ENCODE peak calls at places on chromosomes 5 and 9, in four cellular contexts. X is HL-60, P is K562, E is GM12878. Y is an unnamed sample.

GRCh38 chr9:107751522-107752235 is 262.1 kb upstream of the KLF4 start:
- DNase-seq in X (no peak), P (peak), E (peak), Y (no peak)

GRCh38 chr5:107869459-107870115 is 198.8 kb upstream of the EFNA5 start:
- DNase-seq in X (no peak), P (no peak), E (no peak), Y (no peak)

GRCh38 chr5:147479431-147479830 is 30.4 kb downstream of the DPYSL3 start:
- DNase-seq in X (no peak), P (no peak), E (peak), Y (no peak)

GRCh38 chr9:136547508-136548215 is 1.8 kb upstream of the NOTCH1 start:
- DNase-seq in X (no peak), P (no peak), E (no peak), Y (no peak)

GRCh38 chr5:112554089-112554977 is 135.3 kb upstream of the EPB41L4A start:
- DNase-seq in X (no peak), P (no peak), E (no peak), Y (no peak)

GRCh38 chr5:21802869-21803490 is 1050.2 kb downstream of the CDH12 start:
- DNase-seq in X (no peak), P (peak), E (no peak), Y (no peak)

GRCh38 chr5:177366528-177367322 is 9.0 kb downstream of the RGS14 start:
- DNase-seq in X (no peak), P (peak), E (no peak), Y (no peak)

GRCh38 chr9:133420392-133420827 is 1.8 kb upstream of the ADAMTS13 start:
- DNase-seq in X (no peak), P (no peak), E (peak), Y (no peak)

GRCh38 chr9:134486127-134486995 is 155.2 kb upstream of the COL5A1 start:
- DNase-seq in X (no peak), P (no peak), E (no peak), Y (no peak)

GRCh38 chr9:110443878-110444245 is 106.2 kb upstream of the TXNDC8 start:
- DNase-seq in X (no peak), P (no peak), E (no peak), Y (no peak)

GRCh38 chr9:112841261-112841660 is 49.4 kb downstream of the SLC46A2 start:
- DNase-seq in X (no peak), P (no peak), E (no peak), Y (no peak)

GRCh38 chr9:123978981-123979380 is 32.6 kb upstream of the LHX2 start:
- DNase-seq in X (no peak), P (no peak), E (no peak), Y (no peak)

GRCh38 chr5:59188415-59189225 is 605.7 kb downstream of the RAB3C start:
- DNase-seq in X (peak), P (peak), E (no peak), Y (peak)

GRCh38 chr9:80561526-80561925 is 989.8 kb downstream of the TLE4 start:
- DNase-seq in X (no peak), P (no peak), E (no peak), Y (no peak)

GRCh38 chr9:35357116-35357515 is 132.8 kb upstream of the RUSC2 start:
- DNase-seq in X (no peak), P (no peak), E (no peak), Y (no peak)

GRCh38 chr9:127133739-127134167 is 11.3 kb upstream of the ANGPTL2 start:
- DNase-seq in X (no peak), P (no peak), E (no peak), Y (no peak)

GRCh38 chr9:114156311-114156657 is 947 bp downstream of the COL27A1 start:
- DNase-seq in X (no peak), P (no peak), E (no peak), Y (no peak)

GRCh38 chr9:122097679-122098315 is 4.7 kb upstream of the TTLL11 start:
- DNase-seq in X (peak), P (no peak), E (no peak), Y (no peak)

GRCh38 chr5:16536246-16536645 is 70.6 kb upstream of the ZNF622 start:
- DNase-seq in X (no peak), P (no peak), E (no peak), Y (no peak)

GRCh38 chr9:6153425-6153824 is 62.2 kb upstream of the IL33 start:
- DNase-seq in X (no peak), P (no peak), E (no peak), Y (no peak)

GRCh38 chr5:94613583-94613982 is 4.8 kb downstream of the KIAA0825 start:
- DNase-seq in X (no peak), P (peak), E (no peak), Y (no peak)

GRCh38 chr9:73269430-73270101 is 117.9 kb downstream of the ANXA1 start:
- DNase-seq in X (no peak), P (peak), E (no peak), Y (no peak)

GRCh38 chr9:107269681-107270080 is 13.4 kb upstream of the RAD23B start:
- DNase-seq in X (no peak), P (no peak), E (no peak), Y (no peak)

GRCh38 chr5:122942164-122942914 is 94.2 kb downstream of the PPIC start:
- DNase-seq in X (no peak), P (peak), E (no peak), Y (no peak)

GRCh38 chr5:57777174-57777581 is 294.6 kb upstream of the ACTBL2 start:
- DNase-seq in X (no peak), P (no peak), E (no peak), Y (no peak)

GRCh38 chr5:135359374-135360165 is 39.5 kb downstream of the MACROH2A1 start:
- DNase-seq in X (no peak), P (no peak), E (no peak), Y (no peak)
- TF ChIP-seq SPI1 in X (no peak), P (no peak), E (no peak), Y (no peak)

GRCh38 chr9:128936171-128936865 is 11.1 kb downstream of the DOLK start:
- DNase-seq in X (no peak), P (no peak), E (no peak), Y (no peak)
- TF ChIP-seq SPI1 in X (no peak), P (no peak), E (no peak), Y (no peak)

DNA sequence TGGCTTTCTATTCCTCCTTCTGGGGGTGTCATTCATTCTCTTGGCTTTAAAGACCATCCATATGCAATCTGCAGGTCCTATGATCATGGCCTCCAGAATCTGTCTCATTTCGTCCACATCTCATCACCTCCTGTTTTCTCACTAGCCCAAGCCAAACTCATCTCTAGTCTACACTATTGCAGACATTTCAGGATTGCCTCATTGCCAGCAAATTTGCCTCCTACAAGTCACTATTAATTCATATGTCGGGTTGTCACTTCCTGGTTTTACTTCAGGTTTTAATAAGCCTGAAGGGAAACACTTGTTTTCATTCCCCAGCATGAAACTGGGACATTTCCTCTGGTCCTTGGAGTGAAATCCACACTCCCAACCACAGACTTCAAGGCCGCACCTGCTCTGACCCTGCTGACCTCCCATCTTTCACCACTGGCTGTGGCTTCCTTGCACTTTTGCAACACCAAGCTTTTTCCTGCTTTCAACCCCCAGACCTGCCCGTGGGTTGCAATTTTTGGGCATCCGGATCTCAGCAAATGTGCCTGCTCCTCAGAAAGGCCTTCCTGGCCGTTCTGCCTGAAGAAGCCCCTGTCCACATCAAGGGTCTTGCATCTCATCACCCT is 35.3 kb downstream of the KCNIP1 start:
- DNase-seq in X (peak), P (no peak), E (no peak), Y (no peak)
- TF ChIP-seq SPI1 in X (peak), P (no peak), E (no peak), Y (no peak)

GRCh38 chr5:95728494-95729114 is 2.5 kb upstream of the RHOBTB3 start:
- DNase-seq in X (no peak), P (peak), E (no peak), Y (no peak)
- TF ChIP-seq SPI1 in X (no peak), P (no peak), E (no peak), Y (no peak)

GRCh38 chr9:132146015-132146414 is 15.8 kb upstream of the NTNG2 start:
- DNase-seq in X (no peak), P (no peak), E (no peak), Y (no peak)

GRCh38 chr9:132142883-132143282 is 19.0 kb upstream of the NTNG2 start:
- DNase-seq in X (no peak), P (no peak), E (no peak), Y (no peak)

GRCh38 chr9:132143359-132143758 is 18.5 kb upstream of the NTNG2 start:
- DNase-seq in X (no peak), P (no peak), E (no peak), Y (no peak)

GRCh38 chr9:132146575-132146974 is 15.3 kb upstream of the NTNG2 start:
- DNase-seq in X (no peak), P (no peak), E (no peak), Y (no peak)

GRCh38 chr9:132144708-132145365 is 17.0 kb upstream of the NTNG2 start:
- DNase-seq in X (no peak), P (peak), E (no peak), Y (no peak)
- TF ChIP-seq SPI1 in X (no peak), P (no peak), E (no peak), Y (no peak)

DNA sequence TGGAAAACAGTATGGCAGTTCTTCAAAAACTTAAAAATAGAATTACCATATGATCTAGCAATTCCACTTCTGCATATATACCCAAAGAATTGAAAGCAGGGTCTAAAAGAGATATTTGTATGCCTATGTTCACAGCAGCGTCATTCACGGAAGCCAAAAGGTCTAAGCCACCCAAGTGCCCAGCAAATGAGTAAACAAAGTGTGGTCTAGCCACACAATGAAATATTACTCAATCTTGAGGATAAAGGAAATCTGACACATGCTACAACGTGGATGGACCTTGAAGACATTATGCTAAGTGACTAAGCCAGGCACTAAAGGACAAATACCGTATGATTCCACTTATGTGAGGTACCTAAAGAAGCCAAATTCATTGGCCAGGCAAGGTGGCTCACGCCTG is 11.1 kb upstream of the MED27 start:
- DNase-seq in X (no peak), P (no peak), E (no peak), Y (no peak)
- TF ChIP-seq SPI1 in X (no peak), P (no peak), E (no peak), Y (no peak)